ENCODE peak calls at places on chromosomes 4 and X, in six cellular contexts. M is A549, J is adrenal gland, P is HCT116, W is gastrocnemius medialis, O is Peyer's patch. X is an unnamed sample.

GRCh38 chrX:20139966-20140365 is 1.7 kb downstream of the EIF1AX start:
- DNase-seq in W (no peak), P (no peak), M (no peak), O (no peak), J (no peak), X (no peak)

GRCh38 chr4:132195181-132195580 is 953.9 kb upstream of the PCDH10 start:
- DNase-seq in M (no peak), P (no peak), O (no peak), J (no peak), W (no peak), X (no peak)

GRCh38 chr4:111798840-111799239 is 346.4 kb upstream of the FAM241A start:
- DNase-seq in O (no peak), W (no peak), J (no peak), P (no peak), M (no peak), X (no peak)

GRCh38 chr4:113325876-113326615 is 276.6 kb downstream of the ANK2 start:
- DNase-seq in O (no peak), W (no peak), P (no peak), M (no peak), J (no peak), X (no peak)

GRCh38 chrX:29447867-29448266 is 767.5 kb upstream of the MAGEB2 start:
- DNase-seq in O (no peak), W (no peak), J (no peak), P (no peak), M (no peak), X (no peak)

GRCh38 chr4:7647932-7648812 is 213.4 kb upstream of the PSAPL1 start:
- DNase-seq in J (peak), P (no peak), O (no peak), M (no peak), W (no peak), X (no peak)

GRCh38 chr4:149845643-149846208 is 30.1 kb upstream of the IQCM start:
- DNase-seq in J (no peak), P (no peak), W (no peak), M (no peak), O (no peak), X (no peak)

GRCh38 chr4:12446650-12447049 is 1018.0 kb upstream of the HS3ST1 start:
- DNase-seq in O (no peak), J (no peak), M (no peak), P (no peak), W (no peak), X (no peak)

GRCh38 chrX:123968383-123969050 is 7.0 kb downstream of the STAG2 start:
- DNase-seq in W (no peak), P (no peak), J (no peak), O (no peak), M (no peak), X (no peak)

GRCh38 chr4:122577808-122578781 is 42.8 kb downstream of the IL21 start:
- DNase-seq in M (peak), W (no peak), P (peak), O (peak), J (peak), X (no peak)

GRCh38 chr4:96009720-96010119 is 169.8 kb downstream of the PDHA2 start:
- DNase-seq in M (no peak), W (no peak), O (no peak), P (no peak), J (no peak), X (no peak)

DNA sequence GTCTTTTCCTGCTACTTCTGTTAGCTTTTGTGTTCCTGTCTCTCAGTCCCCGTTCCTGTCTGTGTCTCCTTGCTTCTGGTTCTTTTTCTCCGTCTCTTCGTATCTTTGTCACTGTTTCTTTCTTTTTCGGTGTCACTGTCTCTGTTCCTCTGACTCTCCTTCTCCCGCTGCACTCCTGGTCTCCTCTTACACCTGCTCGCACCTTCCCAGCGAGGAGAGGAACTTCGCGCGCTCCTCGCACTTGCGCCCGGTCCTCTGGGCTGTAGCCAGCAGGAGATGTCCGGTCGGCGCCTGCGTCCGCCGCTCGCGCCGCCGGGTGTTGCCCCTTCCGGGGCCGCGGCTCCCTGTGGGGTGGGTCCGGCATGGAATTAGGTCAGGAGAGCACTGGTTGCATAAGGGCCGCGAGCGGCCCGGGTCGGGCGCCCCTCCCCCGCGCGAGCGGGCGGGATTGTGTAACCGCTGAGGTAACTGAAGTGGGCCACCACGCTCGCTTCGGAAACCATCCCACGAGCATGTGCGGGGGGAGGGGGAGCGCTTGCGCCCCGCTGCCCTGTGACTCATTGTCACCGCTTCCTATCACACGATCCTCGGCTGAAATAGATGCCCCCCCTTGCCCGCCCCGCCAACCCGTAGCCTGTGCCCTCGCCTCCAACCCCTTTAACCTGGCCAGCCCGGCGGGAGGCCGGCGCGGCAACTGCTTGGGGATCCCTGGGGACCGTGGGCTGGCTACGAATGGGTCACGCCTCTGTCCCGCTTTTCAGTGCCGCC is 1.6 kb downstream of the LONRF3 start:
- DNase-seq in O (peak), J (peak), P (no peak), W (peak), M (peak), X (peak)
- TF ChIP-seq POLR2A in O (no peak), J (peak), P (no peak), W (peak), M (no peak), X (no peak)

GRCh38 chrX:24693453-24694202 is at the start of gene POLA1:
- DNase-seq in J (peak), M (peak), W (peak), P (peak), O (peak), X (peak)
- TF ChIP-seq POLR2A in J (no peak), M (peak), W (no peak), P (no peak), O (no peak), X (no peak)

DNA sequence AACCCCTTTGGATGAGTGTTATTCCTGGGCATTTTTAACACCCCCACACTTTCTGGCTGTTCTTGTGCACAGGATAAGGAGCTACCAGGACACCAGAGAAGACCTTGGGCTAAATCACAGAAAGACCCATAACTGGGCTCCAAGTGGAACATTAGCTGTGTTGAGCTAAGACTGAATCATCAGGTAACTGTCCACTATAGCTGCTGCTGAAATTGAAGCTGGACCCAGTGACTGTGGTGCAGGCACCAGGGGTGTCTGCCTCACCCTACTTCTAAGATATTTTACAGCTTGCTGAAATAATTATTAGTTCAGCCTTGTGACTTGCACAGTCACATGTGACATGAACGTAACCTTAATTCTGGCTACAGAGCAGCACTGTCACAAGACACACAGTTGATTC is 127.5 kb downstream of the SLC39A8 start:
- DNase-seq in J (no peak), O (no peak), W (no peak), M (no peak), P (no peak), X (no peak)
- TF ChIP-seq POLR2A in J (no peak), O (no peak), W (no peak), M (no peak), P (no peak), X (no peak)

DNA sequence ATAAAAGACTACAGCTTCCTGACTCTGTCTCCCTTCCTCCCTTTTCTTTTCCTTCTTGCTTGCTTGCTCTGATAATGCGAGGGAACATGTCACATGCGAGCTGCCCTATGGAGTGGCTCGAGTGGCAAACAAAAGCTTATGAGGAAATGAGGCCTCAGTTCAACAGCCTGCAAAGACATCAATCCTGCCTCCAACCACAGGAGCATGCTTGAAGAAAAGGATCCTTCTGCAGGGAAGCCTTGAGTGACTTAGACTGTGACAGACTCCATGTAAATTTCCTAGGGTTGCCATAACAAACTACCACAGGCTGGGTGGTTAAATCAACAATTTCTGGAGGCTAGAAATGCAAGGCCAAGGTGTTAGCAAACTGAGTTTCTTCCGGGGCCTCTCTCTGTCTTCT is 152.5 kb downstream of the NR3C2 start:
- DNase-seq in O (no peak), M (no peak), W (no peak), J (no peak), P (no peak), X (no peak)
- TF ChIP-seq POLR2A in O (no peak), M (no peak), W (no peak), J (no peak), P (no peak), X (no peak)

GRCh38 chrX:23782455-23782854 is 518 bp upstream of the SAT1 start:
- DNase-seq in O (no peak), P (no peak), M (no peak), J (no peak), W (no peak), X (no peak)

GRCh38 chrX:23782863-23783568 is at the start of gene SAT1:
- DNase-seq in J (peak), W (peak), P (peak), M (peak), O (peak), X (peak)

GRCh38 chrX:23785564-23785963 is 2.6 kb downstream of the SAT1 start:
- DNase-seq in W (no peak), O (no peak), M (no peak), J (no peak), P (no peak), X (no peak)

GRCh38 chrX:23784487-23785301 is 1.7 kb downstream of the SAT1 start:
- DNase-seq in M (no peak), W (no peak), P (no peak), O (no peak), J (no peak), X (no peak)

GRCh38 chrX:23783569-23784486 is 855 bp downstream of the SAT1 start:
- DNase-seq in M (no peak), O (no peak), J (no peak), W (no peak), P (no peak), X (no peak)
- TF ChIP-seq POLR2A in M (no peak), O (no peak), J (peak), W (no peak), P (no peak), X (no peak)

X was measured in uterus.